ENCODE peak calls at places on chromosomes 13 and 19, in nine cellular contexts. One of them, this sample, is unnamed.

GRCh38 chr19:3190470-3190770 is 4.7 kb downstream of the NCLN start:
- DNase-seq in iPS DF 19.7: no peak
- DNase-seq in osteoblast: no peak
- DNase-seq in brain pericyte: no peak
- DNase-seq in progenitor cell of endocrine pancreas: no peak
- DNase-seq in epithelial cell of esophagus: no peak
- DNase-seq in aorta: peak; percentile 70
- DNase-seq in mucosa of gallbladder: no peak
- DNase-seq in Ammon's horn: no peak
- DNase-seq in this sample: no peak

GRCh38 chr13:44420376-44421220 is 47.0 kb downstream of the SERP2 start:
- DNase-seq in brain pericyte: no peak
- DNase-seq in mucosa of gallbladder: no peak
- DNase-seq in osteoblast: no peak
- DNase-seq in iPS DF 19.7: no peak
- DNase-seq in Ammon's horn: no peak
- DNase-seq in progenitor cell of endocrine pancreas: no peak
- DNase-seq in aorta: peak; percentile 26
- DNase-seq in epithelial cell of esophagus: no peak
- DNase-seq in this sample: no peak

GRCh38 chr19:14113762-14114414 is 3.7 kb downstream of the PRKACA start:
- DNase-seq in iPS DF 19.7: no peak
- DNase-seq in osteoblast: peak; percentile 69
- DNase-seq in Ammon's horn: no peak
- DNase-seq in progenitor cell of endocrine pancreas: no peak
- DNase-seq in brain pericyte: no peak
- DNase-seq in epithelial cell of esophagus: no peak
- DNase-seq in mucosa of gallbladder: no peak
- DNase-seq in aorta: no peak
- DNase-seq in this sample: no peak

GRCh38 chr19:5967994-5968430 is 9.9 kb downstream of the RANBP3 start:
- DNase-seq in mucosa of gallbladder: peak; percentile 83
- DNase-seq in progenitor cell of endocrine pancreas: peak; percentile 50
- DNase-seq in brain pericyte: peak; percentile 59
- DNase-seq in epithelial cell of esophagus: peak; percentile 85
- DNase-seq in Ammon's horn: peak; percentile 90
- DNase-seq in aorta: no peak
- DNase-seq in osteoblast: peak; percentile 96
- DNase-seq in iPS DF 19.7: peak; percentile 59
- DNase-seq in this sample: peak; percentile 71

GRCh38 chr13:51255556-51255955 is 33.4 kb downstream of the FAM124A start:
- DNase-seq in mucosa of gallbladder: no peak
- DNase-seq in Ammon's horn: no peak
- DNase-seq in aorta: no peak
- DNase-seq in iPS DF 19.7: no peak
- DNase-seq in epithelial cell of esophagus: no peak
- DNase-seq in progenitor cell of endocrine pancreas: no peak
- DNase-seq in brain pericyte: no peak
- DNase-seq in osteoblast: no peak
- DNase-seq in this sample: no peak

GRCh38 chr19:35935911-35936737 is at the start of gene LRFN3:
- DNase-seq in epithelial cell of esophagus: peak; percentile 83
- DNase-seq in osteoblast: peak; percentile 97
- DNase-seq in iPS DF 19.7: no peak
- DNase-seq in aorta: peak; percentile 93
- DNase-seq in brain pericyte: no peak
- DNase-seq in progenitor cell of endocrine pancreas: peak; percentile 47
- DNase-seq in mucosa of gallbladder: peak; percentile 57
- DNase-seq in Ammon's horn: peak; percentile 83
- DNase-seq in this sample: peak; percentile 78

GRCh38 chr19:15173746-15174404 is 26.9 kb downstream of the NOTCH3 start:
- DNase-seq in mucosa of gallbladder: no peak
- DNase-seq in brain pericyte: no peak
- DNase-seq in iPS DF 19.7: no peak
- DNase-seq in Ammon's horn: no peak
- DNase-seq in progenitor cell of endocrine pancreas: no peak
- DNase-seq in epithelial cell of esophagus: no peak
- DNase-seq in aorta: no peak
- DNase-seq in osteoblast: peak; percentile 66
- DNase-seq in this sample: no peak

GRCh38 chr19:12596927-12597548 is 13.6 kb downstream of the ZNF490 start:
- DNase-seq in epithelial cell of esophagus: no peak
- DNase-seq in iPS DF 19.7: no peak
- DNase-seq in progenitor cell of endocrine pancreas: no peak
- DNase-seq in mucosa of gallbladder: peak; percentile 6
- DNase-seq in brain pericyte: no peak
- DNase-seq in osteoblast: no peak
- DNase-seq in aorta: peak; percentile 64
- DNase-seq in Ammon's horn: no peak
- DNase-seq in this sample: no peak

GRCh38 chr13:99356216-99357089 is 49.3 kb upstream of the GPR183 start:
- DNase-seq in epithelial cell of esophagus: no peak
- DNase-seq in progenitor cell of endocrine pancreas: no peak
- DNase-seq in Ammon's horn: peak; percentile 57
- DNase-seq in osteoblast: no peak
- DNase-seq in brain pericyte: peak; percentile 59
- DNase-seq in iPS DF 19.7: no peak
- DNase-seq in aorta: no peak
- DNase-seq in mucosa of gallbladder: peak; percentile 44
- DNase-seq in this sample: peak; percentile 95

GRCh38 chr19:30062331-30063183 is 120.5 kb downstream of the URI1 start:
- DNase-seq in brain pericyte: no peak
- DNase-seq in progenitor cell of endocrine pancreas: no peak
- DNase-seq in aorta: no peak
- DNase-seq in osteoblast: peak; percentile 78
- DNase-seq in Ammon's horn: no peak
- DNase-seq in mucosa of gallbladder: no peak
- DNase-seq in epithelial cell of esophagus: no peak
- DNase-seq in iPS DF 19.7: no peak
- DNase-seq in this sample: no peak

GRCh38 chr19:1157931-1158884 is 15.9 kb downstream of the SBNO2 start:
- DNase-seq in aorta: no peak
- DNase-seq in osteoblast: no peak
- DNase-seq in Ammon's horn: no peak
- DNase-seq in brain pericyte: no peak
- DNase-seq in progenitor cell of endocrine pancreas: no peak
- DNase-seq in epithelial cell of esophagus: no peak
- DNase-seq in iPS DF 19.7: no peak
- DNase-seq in mucosa of gallbladder: no peak
- DNase-seq in this sample: no peak

GRCh38 chr13:26967119-26968038 is 204.2 kb downstream of the USP12 start:
- DNase-seq in osteoblast: no peak
- DNase-seq in iPS DF 19.7: no peak
- DNase-seq in Ammon's horn: no peak
- DNase-seq in mucosa of gallbladder: peak; percentile 35
- DNase-seq in epithelial cell of esophagus: no peak
- DNase-seq in aorta: no peak
- DNase-seq in brain pericyte: no peak
- DNase-seq in progenitor cell of endocrine pancreas: no peak
- DNase-seq in this sample: peak; percentile 32

GRCh38 chr19:1512671-1513491 is at the start of gene ADAMTSL5:
- DNase-seq in iPS DF 19.7: no peak
- DNase-seq in Ammon's horn: no peak
- DNase-seq in aorta: no peak
- DNase-seq in epithelial cell of esophagus: peak; percentile 77
- DNase-seq in osteoblast: peak; percentile 94
- DNase-seq in mucosa of gallbladder: no peak
- DNase-seq in progenitor cell of endocrine pancreas: no peak
- DNase-seq in brain pericyte: no peak
- DNase-seq in this sample: peak; percentile 74

GRCh38 chr13:94390881-94391280 is 88.6 kb downstream of the DCT start:
- DNase-seq in brain pericyte: no peak
- DNase-seq in Ammon's horn: no peak
- DNase-seq in iPS DF 19.7: no peak
- DNase-seq in mucosa of gallbladder: no peak
- DNase-seq in epithelial cell of esophagus: no peak
- DNase-seq in aorta: no peak
- DNase-seq in osteoblast: no peak
- DNase-seq in progenitor cell of endocrine pancreas: no peak
- DNase-seq in this sample: peak; percentile 21

GRCh38 chr19:56476671-56477428 is at the start of gene ZNF667:
- DNase-seq in iPS DF 19.7: no peak
- DNase-seq in epithelial cell of esophagus: peak; percentile 42
- DNase-seq in osteoblast: peak; percentile 82
- DNase-seq in brain pericyte: no peak
- DNase-seq in mucosa of gallbladder: no peak
- DNase-seq in aorta: no peak
- DNase-seq in Ammon's horn: peak; percentile 59
- DNase-seq in progenitor cell of endocrine pancreas: no peak
- DNase-seq in this sample: peak; percentile 75

GRCh38 chr13:98766120-98766519 is 13.6 kb upstream of the SLC15A1 start:
- DNase-seq in Ammon's horn: no peak
- DNase-seq in iPS DF 19.7: no peak
- DNase-seq in osteoblast: no peak
- DNase-seq in mucosa of gallbladder: no peak
- DNase-seq in brain pericyte: no peak
- DNase-seq in progenitor cell of endocrine pancreas: no peak
- DNase-seq in aorta: no peak
- DNase-seq in epithelial cell of esophagus: no peak
- DNase-seq in this sample: no peak

GRCh38 chr19:3692141-3693029 is 7.9 kb downstream of the PIP5K1C start:
- DNase-seq in osteoblast: peak; percentile 95
- DNase-seq in aorta: peak; percentile 87
- DNase-seq in progenitor cell of endocrine pancreas: no peak
- DNase-seq in brain pericyte: no peak
- DNase-seq in mucosa of gallbladder: no peak
- DNase-seq in iPS DF 19.7: no peak
- DNase-seq in Ammon's horn: no peak
- DNase-seq in epithelial cell of esophagus: no peak
- DNase-seq in this sample: no peak

GRCh38 chr13:27024781-27025492 is 146.7 kb downstream of the USP12 start:
- DNase-seq in iPS DF 19.7: no peak
- DNase-seq in mucosa of gallbladder: no peak
- DNase-seq in osteoblast: no peak
- DNase-seq in epithelial cell of esophagus: no peak
- DNase-seq in progenitor cell of endocrine pancreas: no peak
- DNase-seq in Ammon's horn: no peak
- DNase-seq in brain pericyte: no peak
- DNase-seq in aorta: no peak
- DNase-seq in this sample: no peak

GRCh38 chr19:58554494-58555368 is at the start of gene CHMP2A:
- DNase-seq in osteoblast: peak; percentile 100
- DNase-seq in mucosa of gallbladder: peak; percentile 99
- DNase-seq in epithelial cell of esophagus: peak; percentile 95
- DNase-seq in progenitor cell of endocrine pancreas: peak; percentile 96
- DNase-seq in iPS DF 19.7: peak; percentile 83
- DNase-seq in aorta: peak; percentile 100
- DNase-seq in Ammon's horn: peak; percentile 97
- DNase-seq in brain pericyte: peak; percentile 91
- DNase-seq in this sample: peak; percentile 96

GRCh38 chr13:112952759-112953541 is 16.1 kb upstream of the MCF2L start:
- DNase-seq in aorta: no peak
- DNase-seq in osteoblast: no peak
- DNase-seq in epithelial cell of esophagus: no peak
- DNase-seq in iPS DF 19.7: no peak
- DNase-seq in brain pericyte: no peak
- DNase-seq in mucosa of gallbladder: no peak
- DNase-seq in Ammon's horn: no peak
- DNase-seq in progenitor cell of endocrine pancreas: no peak
- DNase-seq in this sample: no peak

GRCh38 chr19:46393456-46394397 is 19.6 kb downstream of the CCDC8 start:
- DNase-seq in epithelial cell of esophagus: no peak
- DNase-seq in osteoblast: peak; percentile 77
- DNase-seq in brain pericyte: no peak
- DNase-seq in mucosa of gallbladder: no peak
- DNase-seq in aorta: peak; percentile 74
- DNase-seq in Ammon's horn: no peak
- DNase-seq in progenitor cell of endocrine pancreas: no peak
- DNase-seq in iPS DF 19.7: no peak
- DNase-seq in this sample: no peak

GRCh38 chr19:958967-959685 is 25.0 kb upstream of the WDR18 start:
- DNase-seq in aorta: no peak
- DNase-seq in brain pericyte: no peak
- DNase-seq in iPS DF 19.7: no peak
- DNase-seq in osteoblast: no peak
- DNase-seq in mucosa of gallbladder: no peak
- DNase-seq in epithelial cell of esophagus: peak; percentile 87
- DNase-seq in Ammon's horn: peak; percentile 43
- DNase-seq in progenitor cell of endocrine pancreas: no peak
- DNase-seq in this sample: peak; percentile 47

GRCh38 chr19:35011091-35011689 is 11.1 kb downstream of the GRAMD1A start:
- DNase-seq in progenitor cell of endocrine pancreas: no peak
- DNase-seq in epithelial cell of esophagus: no peak
- DNase-seq in brain pericyte: no peak
- DNase-seq in mucosa of gallbladder: no peak
- DNase-seq in aorta: no peak
- DNase-seq in osteoblast: peak; percentile 52
- DNase-seq in Ammon's horn: no peak
- DNase-seq in iPS DF 19.7: no peak
- DNase-seq in this sample: no peak

GRCh38 chr19:42282036-42282762 is 13.1 kb downstream of the CIC start:
- DNase-seq in aorta: no peak
- DNase-seq in iPS DF 19.7: no peak
- DNase-seq in brain pericyte: no peak
- DNase-seq in Ammon's horn: peak; percentile 18
- DNase-seq in epithelial cell of esophagus: no peak
- DNase-seq in mucosa of gallbladder: no peak
- DNase-seq in progenitor cell of endocrine pancreas: no peak
- DNase-seq in osteoblast: peak; percentile 92
- DNase-seq in this sample: peak; percentile 29

GRCh38 chr13:73365681-73366080 is 306.9 kb downstream of the KLF5 start:
- DNase-seq in Ammon's horn: no peak
- DNase-seq in epithelial cell of esophagus: peak; percentile 95
- DNase-seq in osteoblast: no peak
- DNase-seq in mucosa of gallbladder: no peak
- DNase-seq in brain pericyte: no peak
- DNase-seq in aorta: no peak
- DNase-seq in progenitor cell of endocrine pancreas: no peak
- DNase-seq in iPS DF 19.7: no peak
- DNase-seq in this sample: no peak

GRCh38 chr13:109309625-109310363 is 476.6 kb downstream of the IRS2 start:
- DNase-seq in progenitor cell of endocrine pancreas: no peak
- DNase-seq in iPS DF 19.7: no peak
- DNase-seq in epithelial cell of esophagus: no peak
- DNase-seq in osteoblast: no peak
- DNase-seq in brain pericyte: peak; percentile 30
- DNase-seq in aorta: no peak
- DNase-seq in Ammon's horn: no peak
- DNase-seq in mucosa of gallbladder: peak; percentile 40
- DNase-seq in this sample: no peak

GRCh38 chr13:105465251-105465650 is 1070.2 kb downstream of the EFNB2 start:
- DNase-seq in mucosa of gallbladder: no peak
- DNase-seq in iPS DF 19.7: no peak
- DNase-seq in progenitor cell of endocrine pancreas: no peak
- DNase-seq in brain pericyte: no peak
- DNase-seq in osteoblast: no peak
- DNase-seq in Ammon's horn: no peak
- DNase-seq in aorta: no peak
- DNase-seq in epithelial cell of esophagus: peak; percentile 89
- DNase-seq in this sample: no peak

GRCh38 chr13:75908137-75908536 is 272.0 kb downstream of the LMO7 start:
- DNase-seq in aorta: peak; percentile 73
- DNase-seq in osteoblast: no peak
- DNase-seq in progenitor cell of endocrine pancreas: no peak
- DNase-seq in Ammon's horn: peak; percentile 3
- DNase-seq in epithelial cell of esophagus: peak; percentile 2
- DNase-seq in brain pericyte: no peak
- DNase-seq in iPS DF 19.7: no peak
- DNase-seq in mucosa of gallbladder: no peak
- DNase-seq in this sample: peak; percentile 2

GRCh38 chr19:48490980-48491792 is 20.4 kb downstream of the LMTK3 start:
- DNase-seq in aorta: no peak
- DNase-seq in osteoblast: peak; percentile 92
- DNase-seq in progenitor cell of endocrine pancreas: no peak
- DNase-seq in mucosa of gallbladder: no peak
- DNase-seq in brain pericyte: no peak
- DNase-seq in Ammon's horn: no peak
- DNase-seq in iPS DF 19.7: no peak
- DNase-seq in epithelial cell of esophagus: peak; percentile 61
- DNase-seq in this sample: no peak

GRCh38 chr13:97499181-97499580 is 65.2 kb downstream of the RAP2A start:
- DNase-seq in aorta: no peak
- DNase-seq in iPS DF 19.7: no peak
- DNase-seq in brain pericyte: no peak
- DNase-seq in epithelial cell of esophagus: no peak
- DNase-seq in progenitor cell of endocrine pancreas: no peak
- DNase-seq in Ammon's horn: no peak
- DNase-seq in osteoblast: peak; percentile 31
- DNase-seq in mucosa of gallbladder: no peak
- DNase-seq in this sample: peak; percentile 0

GRCh38 chr13:79481685-79482052 is 714 bp downstream of the NDFIP2 start:
- DNase-seq in aorta: no peak
- DNase-seq in iPS DF 19.7: no peak
- DNase-seq in mucosa of gallbladder: no peak
- DNase-seq in osteoblast: no peak
- DNase-seq in brain pericyte: no peak
- DNase-seq in epithelial cell of esophagus: peak; percentile 82
- DNase-seq in progenitor cell of endocrine pancreas: no peak
- DNase-seq in Ammon's horn: no peak
- DNase-seq in this sample: no peak

This sample was measured in RPMI7951.